ENCODE peak calls at places on chromosomes 16 and 17, in four cellular contexts. One of them, this sample, is unnamed.

GRCh38 chr17:61806941-61807340 is 56.4 kb downstream of the BRIP1 start:
- DNase-seq in K562: no peak
- DNase-seq in H1: no peak
- DNase-seq in HepG2: no peak
- DNase-seq in this sample: no peak

GRCh38 chr16:8323153-8323552 is 267.2 kb downstream of the TMEM114 start:
- DNase-seq in K562: no peak
- DNase-seq in HepG2: no peak
- DNase-seq in H1: no peak
- DNase-seq in this sample: no peak

GRCh38 chr16:70508752-70509151 is 14.6 kb downstream of the COG4 start:
- DNase-seq in HepG2: no peak
- DNase-seq in H1: no peak
- DNase-seq in K562: no peak
- DNase-seq in this sample: no peak

GRCh38 chr17:79035686-79036085 is 11.7 kb downstream of the C1QTNF1 start:
- DNase-seq in H1: no peak
- DNase-seq in K562: peak; percentile 2
- DNase-seq in HepG2: no peak
- DNase-seq in this sample: no peak

GRCh38 chr16:73616186-73616585 is 568.3 kb upstream of the ZFHX3 start:
- DNase-seq in HepG2: no peak
- DNase-seq in H1: no peak
- DNase-seq in K562: peak; percentile 9
- DNase-seq in this sample: no peak

GRCh38 chr16:29710227-29711219 is 31.5 kb downstream of the QPRT start:
- DNase-seq in H1: no peak
- DNase-seq in HepG2: peak; percentile 75
- DNase-seq in K562: peak; percentile 60
- DNase-seq in this sample: no peak

GRCh38 chr16:20073203-20074088 is at the start of gene GPR139:
- DNase-seq in H1: no peak
- DNase-seq in K562: no peak
- DNase-seq in HepG2: no peak
- DNase-seq in this sample: no peak

GRCh38 chr16:55443855-55444254 is 35.1 kb upstream of the MMP2 start:
- DNase-seq in HepG2: no peak
- DNase-seq in H1: no peak
- DNase-seq in K562: no peak
- DNase-seq in this sample: no peak

GRCh38 chr16:88927661-88928060 is 49.3 kb downstream of the CBFA2T3 start:
- DNase-seq in H1: no peak
- DNase-seq in K562: no peak
- DNase-seq in HepG2: no peak
- DNase-seq in this sample: no peak

GRCh38 chr16:9090960-9091866 is at the start of gene HAPSTR1:
- DNase-seq in H1: peak; percentile 100
- DNase-seq in K562: peak; percentile 99
- DNase-seq in HepG2: peak; percentile 100
- DNase-seq in this sample: peak; percentile 99

GRCh38 chr16:66996324-66996982 is 8.1 kb downstream of the CES4A start:
- DNase-seq in HepG2: peak; percentile 92
- DNase-seq in K562: no peak
- DNase-seq in H1: no peak
- DNase-seq in this sample: no peak

GRCh38 chr16:71520550-71520949 is 5.7 kb upstream of the CHST4 start:
- DNase-seq in K562: no peak
- DNase-seq in H1: no peak
- DNase-seq in HepG2: no peak
- DNase-seq in this sample: no peak

GRCh38 chr16:3193221-3194212 is 5.5 kb downstream of the OR1F1 start:
- DNase-seq in H1: no peak
- DNase-seq in K562: no peak
- DNase-seq in HepG2: peak; percentile 59
- DNase-seq in this sample: no peak
- TF ChIP-seq GABPA in H1: no peak
- TF ChIP-seq GABPA in K562: no peak
- TF ChIP-seq GABPA in HepG2: no peak
- TF ChIP-seq GABPA in this sample: no peak

GRCh38 chr17:7428557-7428956 is at the start of gene SPEM3:
- DNase-seq in HepG2: no peak
- DNase-seq in H1: no peak
- DNase-seq in K562: no peak
- DNase-seq in this sample: no peak

GRCh38 chr17:7427549-7427948 is 1.1 kb upstream of the SPEM3 start:
- DNase-seq in H1: no peak
- DNase-seq in K562: no peak
- DNase-seq in HepG2: no peak
- DNase-seq in this sample: no peak

GRCh38 chr17:7426203-7426863 is 917 bp downstream of the SPEM2 start:
- DNase-seq in H1: no peak
- DNase-seq in HepG2: no peak
- DNase-seq in K562: no peak
- DNase-seq in this sample: no peak

GRCh38 chr17:7425756-7426155 is 340 bp downstream of the SPEM2 start:
- DNase-seq in K562: no peak
- DNase-seq in HepG2: no peak
- DNase-seq in H1: no peak
- DNase-seq in this sample: no peak

GRCh38 chr17:7426896-7427488 is 1.6 kb downstream of the SPEM2 start:
- DNase-seq in HepG2: no peak
- DNase-seq in K562: no peak
- DNase-seq in H1: no peak
- DNase-seq in this sample: no peak
- TF ChIP-seq HDAC2 in HepG2: no peak
- TF ChIP-seq HDAC2 in K562: no peak
- TF ChIP-seq HDAC2 in H1: no peak
- TF ChIP-seq HDAC2 in this sample: no peak

DNA sequence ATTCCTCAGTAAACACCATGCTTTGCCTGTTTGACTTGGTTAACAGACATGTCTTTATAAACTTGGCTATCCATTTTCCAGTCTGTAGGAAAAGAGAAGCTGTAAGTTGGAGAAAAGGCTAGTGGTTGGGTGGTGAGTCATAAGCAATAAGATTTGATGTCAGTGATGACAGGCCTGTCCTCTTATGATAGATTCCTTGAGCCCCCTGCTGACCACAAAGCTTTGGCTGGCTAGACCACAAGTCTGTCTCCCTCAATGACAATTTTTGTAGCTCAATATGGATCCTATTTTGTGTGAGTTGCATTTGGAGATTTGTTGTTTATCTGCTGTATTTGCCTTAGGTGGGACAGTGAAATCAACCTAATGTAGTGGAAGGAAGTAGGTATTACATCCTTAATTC is 67.6 kb downstream of the SIAH1 start:
- DNase-seq in K562: peak; percentile 12
- DNase-seq in H1: no peak
- DNase-seq in HepG2: no peak
- DNase-seq in this sample: no peak
- TF ChIP-seq JUND in K562: peak; percentile 94
- TF ChIP-seq JUND in H1: no peak
- TF ChIP-seq JUND in HepG2: no peak
- TF ChIP-seq JUND in this sample: no peak

GRCh38 chr16:48870141-48870540 is 260.2 kb upstream of the N4BP1 start:
- DNase-seq in K562: no peak
- DNase-seq in H1: no peak
- DNase-seq in HepG2: no peak
- DNase-seq in this sample: no peak
- TF ChIP-seq GABPA in K562: no peak
- TF ChIP-seq GABPA in H1: no peak
- TF ChIP-seq GABPA in HepG2: no peak
- TF ChIP-seq GABPA in this sample: no peak

GRCh38 chr17:13244511-13244910 is 226.7 kb upstream of the ELAC2 start:
- DNase-seq in H1: no peak
- DNase-seq in HepG2: no peak
- DNase-seq in K562: no peak
- DNase-seq in this sample: no peak
- TF ChIP-seq HDAC2 in H1: no peak
- TF ChIP-seq HDAC2 in HepG2: no peak
- TF ChIP-seq HDAC2 in K562: no peak
- TF ChIP-seq HDAC2 in this sample: no peak

DNA sequence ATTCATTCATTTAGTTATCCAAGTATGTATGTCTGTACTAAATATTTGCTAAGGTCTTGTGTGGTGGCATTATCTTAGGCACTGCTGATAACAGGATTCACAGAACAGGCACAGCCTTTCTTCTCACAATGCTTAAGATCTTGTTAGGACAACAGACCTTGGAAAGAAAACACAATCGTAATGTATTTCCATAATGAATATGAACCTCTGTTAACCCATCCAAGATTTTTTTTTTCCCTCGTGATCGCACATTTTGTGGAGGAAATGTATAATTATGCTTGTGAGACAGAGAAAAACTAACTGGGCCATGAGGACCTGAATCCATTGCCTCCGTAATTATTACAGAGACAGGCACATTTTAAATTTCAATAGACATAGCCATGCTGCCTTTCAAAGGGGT is 121.9 kb downstream of the NPIPB5 start:
- DNase-seq in H1: no peak
- DNase-seq in HepG2: no peak
- DNase-seq in K562: no peak
- DNase-seq in this sample: no peak
- TF ChIP-seq JUND in H1: no peak
- TF ChIP-seq JUND in HepG2: no peak
- TF ChIP-seq JUND in K562: no peak
- TF ChIP-seq JUND in this sample: no peak

GRCh38 chr16:14324581-14324980 is 253.5 kb downstream of the MRTFB start:
- DNase-seq in K562: no peak
- DNase-seq in HepG2: no peak
- DNase-seq in H1: no peak
- DNase-seq in this sample: no peak
- TF ChIP-seq GABPA in K562: no peak
- TF ChIP-seq GABPA in HepG2: no peak
- TF ChIP-seq GABPA in H1: no peak
- TF ChIP-seq GABPA in this sample: no peak

GRCh38 chr16:87080571-87081167 is 236.5 kb downstream of the C16orf95 start:
- DNase-seq in HepG2: no peak
- DNase-seq in H1: no peak
- DNase-seq in K562: no peak
- DNase-seq in this sample: no peak

GRCh38 chr16:87085441-87085840 is 231.8 kb downstream of the C16orf95 start:
- DNase-seq in K562: no peak
- DNase-seq in H1: no peak
- DNase-seq in HepG2: no peak
- DNase-seq in this sample: no peak

GRCh38 chr16:87086156-87086555 is 231.0 kb downstream of the C16orf95 start:
- DNase-seq in HepG2: no peak
- DNase-seq in K562: no peak
- DNase-seq in H1: no peak
- DNase-seq in this sample: no peak

GRCh38 chr16:87086575-87086974 is 230.6 kb downstream of the C16orf95 start:
- DNase-seq in H1: no peak
- DNase-seq in HepG2: no peak
- DNase-seq in K562: no peak
- DNase-seq in this sample: no peak
- TF ChIP-seq HDAC2 in H1: no peak
- TF ChIP-seq HDAC2 in HepG2: no peak
- TF ChIP-seq HDAC2 in K562: no peak
- TF ChIP-seq HDAC2 in this sample: no peak

GRCh38 chr16:77729951-77730350 is 7.6 kb downstream of the NUDT7 start:
- DNase-seq in K562: no peak
- DNase-seq in H1: no peak
- DNase-seq in HepG2: no peak
- DNase-seq in this sample: no peak

GRCh38 chr16:77736879-77737278 is 14.6 kb downstream of the NUDT7 start:
- DNase-seq in HepG2: peak; percentile 91
- DNase-seq in H1: no peak
- DNase-seq in K562: no peak
- DNase-seq in this sample: no peak

DNA sequence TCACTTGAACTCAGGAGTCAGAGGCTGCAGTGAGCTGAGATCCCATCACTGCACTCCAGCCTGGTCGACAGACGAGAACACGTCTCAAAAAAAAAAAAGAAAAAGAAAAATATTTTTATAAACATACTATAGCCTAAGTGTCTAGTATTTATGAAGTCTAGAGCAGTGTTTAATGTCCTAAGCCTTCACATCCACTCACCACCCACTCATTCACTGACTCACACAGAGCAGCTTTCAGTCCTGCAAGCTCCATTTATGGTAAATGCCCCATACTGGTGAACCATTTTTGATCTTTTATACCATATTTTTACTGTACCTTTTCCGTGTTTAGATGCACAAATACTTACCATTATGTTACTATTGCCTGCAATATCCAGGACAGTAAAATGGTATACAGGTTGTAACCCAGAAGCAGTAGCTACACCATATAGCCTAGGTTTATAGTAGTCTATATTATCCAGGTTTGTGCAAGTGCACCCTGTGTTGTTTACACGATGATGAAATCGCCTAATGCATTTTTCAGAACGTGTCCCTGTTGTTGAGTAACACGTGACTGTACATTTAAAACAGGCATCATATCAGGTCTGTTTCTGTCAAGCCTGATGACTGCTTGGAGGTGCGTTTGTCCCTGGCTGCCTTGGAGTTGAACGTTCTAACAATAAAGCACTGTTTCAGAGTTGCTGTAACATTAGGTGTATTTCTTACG is 10.1 kb downstream of the NUDT7 start:
- DNase-seq in HepG2: peak; percentile 51
- DNase-seq in H1: no peak
- DNase-seq in K562: no peak
- DNase-seq in this sample: no peak
- TF ChIP-seq JUND in HepG2: no peak
- TF ChIP-seq JUND in H1: no peak
- TF ChIP-seq JUND in K562: no peak
- TF ChIP-seq JUND in this sample: no peak

DNA sequence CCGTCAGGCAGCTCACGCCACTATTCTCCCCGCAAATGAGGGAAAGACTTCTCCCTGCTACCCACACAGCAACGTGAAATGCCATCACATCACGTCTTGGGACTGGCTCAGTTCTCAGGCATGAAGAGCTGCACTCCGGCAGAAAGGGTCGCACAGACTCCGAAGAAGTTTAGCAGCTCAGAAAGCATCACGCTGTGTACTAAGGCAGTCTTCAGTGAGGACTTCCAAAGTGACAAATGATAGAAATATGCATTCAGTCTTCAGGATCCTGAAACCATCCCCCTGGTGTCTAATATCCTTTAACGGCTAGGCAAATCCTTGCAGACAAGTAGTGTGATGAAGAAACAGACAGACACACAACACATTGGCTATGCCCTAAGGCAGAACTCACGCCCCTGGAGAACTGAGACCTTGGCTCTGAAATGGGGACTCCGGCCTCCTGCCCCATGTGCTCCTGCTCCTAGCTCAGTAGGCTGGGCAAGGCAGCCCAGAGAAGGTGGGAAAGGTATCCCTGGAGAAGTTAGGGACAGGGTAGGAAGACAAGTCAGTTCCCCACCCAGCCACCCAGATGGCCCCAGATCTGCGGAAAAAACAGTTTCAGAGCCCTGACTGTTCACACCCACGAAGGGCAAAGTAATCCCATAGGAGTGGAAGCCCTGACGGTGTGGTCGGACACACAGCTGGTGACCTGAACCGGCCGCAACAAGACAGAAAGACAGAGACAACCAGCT is 1.6 kb downstream of the XYLT1 start:
- DNase-seq in K562: no peak
- DNase-seq in HepG2: no peak
- DNase-seq in H1: no peak
- DNase-seq in this sample: no peak
- TF ChIP-seq GABPA in K562: no peak
- TF ChIP-seq GABPA in HepG2: no peak
- TF ChIP-seq GABPA in H1: no peak
- TF ChIP-seq GABPA in this sample: no peak